ENCODE peak calls at places on chromosomes 16 and 17, in five cellular contexts. J is H9, X is mesenchymal stem cell, N is IMR-90, C is H1. I is an unnamed sample.

GRCh38 chr17:80804466-80804865 is 187.2 kb upstream of the CHMP6 start:
- DNase-seq in N (no peak), C (no peak), J (peak), X (no peak), I (no peak)

GRCh38 chr16:88772871-88773811 is 11.9 kb downstream of the PIEZO1 start:
- DNase-seq in C (no peak), X (peak), J (no peak), N (peak), I (no peak)

GRCh38 chr16:26511463-26511862 is 555.3 kb upstream of the C16orf82 start:
- DNase-seq in N (no peak), J (no peak), C (no peak), X (no peak), I (no peak)

GRCh38 chr17:39555368-39555767 is 52.4 kb downstream of the NEUROD2 start:
- DNase-seq in C (no peak), N (no peak), J (no peak), X (no peak), I (no peak)

GRCh38 chr16:76535-77272 is 1.3 kb upstream of the MPG start:
- DNase-seq in J (no peak), X (peak), N (peak), C (no peak), I (no peak)

GRCh38 chr17:12591336-12591735 is 74.4 kb upstream of the MYOCD start:
- DNase-seq in J (peak), X (peak), N (peak), C (no peak), I (no peak)

GRCh38 chr17:42692489-42692888 is 10.2 kb downstream of the CNTNAP1 start:
- DNase-seq in N (no peak), J (no peak), X (no peak), C (no peak), I (no peak)

GRCh38 chr16:31215287-31216115 is 1.4 kb downstream of the PYDC1 start:
- DNase-seq in C (peak), N (peak), J (peak), X (peak), I (peak)

GRCh38 chr16:78395035-78395434 is 295.6 kb downstream of the WWOX start:
- DNase-seq in C (no peak), X (no peak), J (no peak), N (no peak), I (no peak)

GRCh38 chr17:41652461-41652960 is 28.1 kb upstream of the KRT17 start:
- DNase-seq in X (no peak), J (no peak), C (no peak), N (no peak), I (no peak)

GRCh38 chr16:66703359-66704215 is 7.0 kb upstream of the CMTM4 start:
- DNase-seq in J (no peak), N (no peak), X (peak), C (no peak), I (no peak)

GRCh38 chr17:81710514-81711308 is 1.4 kb upstream of the SLC25A10 start:
- DNase-seq in X (peak), N (no peak), C (peak), J (no peak), I (no peak)

GRCh38 chr17:14228903-14229302 is 7.8 kb downstream of the CDRT15 start:
- DNase-seq in J (no peak), X (peak), C (no peak), N (peak), I (no peak)

GRCh38 chr16:6969594-6969993 is 363.1 kb upstream of the RBFOX1 start:
- DNase-seq in C (peak), X (no peak), N (no peak), J (peak), I (no peak)

GRCh38 chr16:22353188-22353919 is 21.1 kb downstream of the CDR2 start:
- DNase-seq in J (no peak), N (peak), X (peak), C (no peak), I (no peak)

GRCh38 chr16:83117810-83118209 is 491.0 kb downstream of the CDH13 start:
- DNase-seq in J (no peak), C (no peak), X (no peak), N (no peak), I (no peak)

GRCh38 chr17:76241776-76242175 is 1.5 kb upstream of the RNF157 start:
- DNase-seq in J (no peak), X (no peak), C (no peak), N (no peak), I (no peak)

GRCh38 chr17:74748279-74748528 is 224 bp upstream of the NHERF1 start:
- DNase-seq in C (no peak), X (no peak), N (no peak), J (peak), I (no peak)

GRCh38 chr17:78921437-78921971 is 3.7 kb downstream of the TIMP2 start:
- DNase-seq in N (no peak), C (no peak), X (no peak), J (no peak), I (no peak)

GRCh38 chr17:17227608-17228520 is 9.1 kb downstream of the FLCN start:
- DNase-seq in J (no peak), C (no peak), N (no peak), X (no peak), I (no peak)

GRCh38 chr17:81218459-81218858 is 4.3 kb downstream of the CEP131 start:
- DNase-seq in J (no peak), C (no peak), N (no peak), X (no peak), I (no peak)

GRCh38 chr17:7587420-7587786 is 2.5 kb downstream of the SOX15 start:
- DNase-seq in C (no peak), X (peak), N (peak), J (no peak), I (no peak)

GRCh38 chr17:3984719-3985444 is 20.6 kb upstream of the ATP2A3 start:
- DNase-seq in J (no peak), N (no peak), X (no peak), C (no peak), I (no peak)

GRCh38 chr17:3693099-3693498 is 2.9 kb downstream of the P2RX5 start:
- DNase-seq in C (no peak), X (no peak), J (no peak), N (no peak), I (no peak)

GRCh38 chr17:61729690-61730268 is 133.5 kb downstream of the BRIP1 start:
- DNase-seq in N (peak), J (no peak), X (peak), C (no peak), I (no peak)

GRCh38 chr17:15231851-15232516 is 33.1 kb downstream of the PMP22 start:
- DNase-seq in N (no peak), J (no peak), X (no peak), C (no peak), I (no peak)

GRCh38 chr17:40032322-40033320 is 17.4 kb downstream of the CSF3 start:
- DNase-seq in C (no peak), X (no peak), J (no peak), N (no peak), I (no peak)

GRCh38 chr16:61042736-61043135 is 993.5 kb downstream of the CDH8 start:
- DNase-seq in X (no peak), C (no peak), N (no peak), J (peak), I (peak)

GRCh38 chr17:7903154-7904103 is 12.7 kb downstream of the RNF227 start:
- DNase-seq in X (no peak), J (peak), C (no peak), N (no peak), I (no peak)

GRCh38 chr17:82332669-82333278 is 792 bp downstream of the SECTM1 start:
- DNase-seq in N (peak), C (no peak), X (peak), J (peak), I (no peak)

GRCh38 chr16:89841275-89841674 is 13.0 kb downstream of the SPIRE2 start:
- DNase-seq in N (no peak), J (no peak), C (no peak), X (no peak), I (no peak)

GRCh38 chr17:39813631-39814030 is 50.5 kb downstream of the IKZF3 start:
- DNase-seq in X (no peak), C (no peak), N (no peak), J (no peak), I (no peak)

GRCh38 chr16:57852189-57852588 is 49.9 kb upstream of the KIFC3 start:
- DNase-seq in C (no peak), X (no peak), N (no peak), J (no peak), I (no peak)
- H2AFZ ChIP-seq in C (no peak), X (no peak), N (no peak), J (no peak), I (no peak)

DNA sequence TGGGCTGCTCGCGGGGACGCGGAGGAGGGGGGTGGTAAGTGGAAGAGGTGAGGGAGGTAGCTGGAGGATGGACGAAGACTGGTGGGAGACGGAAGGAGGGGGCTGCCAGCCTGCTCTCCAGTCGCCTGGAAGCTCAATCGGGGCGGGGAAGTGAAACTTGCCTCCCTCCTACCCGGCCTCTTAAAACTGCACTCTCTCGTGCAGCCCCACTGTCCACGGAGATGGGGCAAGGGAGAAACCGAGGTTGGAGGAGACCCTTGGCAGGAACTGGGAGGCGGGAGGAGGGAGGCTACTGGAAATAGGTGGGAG is 1.1 kb downstream of the SOX9 start:
- DNase-seq in N (peak), J (no peak), X (peak), C (no peak), I (no peak)
- H3K18ac ChIP-seq in N (peak), J (no peak), X (peak), C (peak), I (peak)

DNA sequence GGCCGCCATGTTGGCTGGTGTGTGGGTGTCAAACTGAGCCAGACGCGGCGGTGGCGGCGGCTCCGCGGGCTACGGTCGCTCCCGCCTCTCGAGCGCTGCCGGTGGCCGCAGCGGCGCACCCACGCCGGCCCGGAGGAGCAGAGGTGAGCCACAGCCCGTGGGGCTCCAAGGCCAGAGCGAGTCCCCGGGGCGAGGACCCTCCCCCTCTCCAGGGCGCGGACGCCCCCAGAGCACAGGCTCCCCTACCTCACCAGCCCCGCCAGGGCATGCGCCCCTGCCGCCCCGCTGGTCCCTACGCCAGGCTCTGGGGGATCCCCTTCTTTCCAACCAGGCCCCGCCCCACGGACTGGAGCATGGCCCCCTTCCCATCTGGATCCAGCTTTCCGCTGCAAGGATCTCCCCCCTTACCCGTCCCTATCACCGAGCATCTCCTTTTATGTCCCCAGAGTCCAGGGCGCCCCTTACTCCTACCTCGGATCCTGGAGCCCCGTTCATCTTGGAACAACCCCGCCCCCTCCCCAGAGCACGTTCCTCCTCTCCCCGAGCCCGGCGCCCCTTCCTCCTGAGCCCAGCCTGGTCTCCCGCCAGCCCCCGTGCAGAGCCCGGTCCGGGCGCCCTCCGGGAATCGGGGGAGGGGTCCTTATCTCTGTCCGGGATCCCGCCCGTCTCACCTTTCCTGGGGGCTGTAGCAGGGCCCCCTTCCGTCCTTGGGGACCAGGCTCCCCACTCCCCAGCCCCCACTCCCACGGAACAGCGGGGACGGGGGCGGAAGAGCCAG is 412 bp downstream of the EPN2 start:
- DNase-seq in N (no peak), C (peak), X (peak), J (peak), I (peak)
- H2AFZ ChIP-seq in N (peak), C (no peak), X (peak), J (no peak), I (peak)

GRCh38 chr16:13171313-13171712 is 269.9 kb downstream of the SHISA9 start:
- DNase-seq in C (no peak), X (no peak), J (peak), N (no peak), I (peak)
- H3K18ac ChIP-seq in C (no peak), X (no peak), J (no peak), N (no peak), I (no peak)

GRCh38 chr17:66654764-66655163 is 180.2 kb upstream of the CACNG5 start:
- DNase-seq in C (no peak), N (no peak), J (no peak), X (no peak), I (no peak)
- H2AFZ ChIP-seq in C (no peak), N (no peak), J (no peak), X (no peak), I (no peak)

DNA sequence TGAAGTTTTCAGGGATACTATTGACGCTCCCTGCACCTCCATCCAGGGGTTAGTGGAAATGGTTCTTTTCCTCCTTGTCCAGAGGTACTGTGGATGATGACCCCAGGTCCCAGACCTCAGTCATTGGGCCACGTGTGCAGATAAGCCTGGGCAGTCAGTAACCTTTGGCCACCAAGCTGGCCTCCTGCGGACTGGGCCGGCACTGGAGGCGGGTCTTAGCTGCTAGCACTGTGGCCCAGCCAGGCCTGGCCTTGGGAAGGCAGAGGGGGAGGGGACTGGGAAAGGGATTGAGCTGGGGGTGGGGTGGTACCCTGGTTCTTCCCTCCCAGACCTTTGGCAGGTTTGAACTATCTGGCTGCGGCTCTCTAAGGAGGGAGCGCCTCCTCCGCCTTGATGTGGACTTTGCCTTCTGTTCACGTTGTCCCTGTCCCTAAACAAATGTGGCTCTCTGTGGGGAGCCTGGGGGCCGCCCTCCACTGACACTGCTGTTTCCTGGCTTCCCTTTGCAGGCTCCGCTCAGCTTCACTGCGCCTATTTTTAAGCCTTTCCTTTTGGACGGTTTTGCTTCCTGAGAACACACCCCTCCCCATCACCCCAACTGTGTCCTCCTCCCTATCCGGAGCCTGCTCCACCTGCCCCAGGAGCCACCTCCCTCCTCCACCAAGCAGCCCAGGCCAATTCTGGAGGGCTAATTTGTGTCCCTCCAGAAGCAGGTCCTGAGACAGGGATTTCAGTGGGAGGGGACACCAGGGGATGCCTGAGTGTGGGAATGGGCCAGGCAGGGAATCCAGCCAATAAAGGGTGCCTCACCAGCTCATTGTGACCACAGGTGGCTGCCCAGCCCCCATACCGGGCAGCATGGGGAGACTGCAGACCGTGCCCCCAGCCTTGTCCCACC is 251.9 kb downstream of the SEC14L1 start:
- DNase-seq in J (peak), N (no peak), X (no peak), C (peak), I (no peak)
- H3K18ac ChIP-seq in J (no peak), N (peak), X (peak), C (peak), I (peak)

GRCh38 chr17:49146620-49147306 is 14.2 kb downstream of the B4GALNT2 start:
- DNase-seq in N (peak), C (no peak), X (peak), J (no peak), I (no peak)
- H2AFZ ChIP-seq in N (no peak), C (no peak), X (no peak), J (no peak), I (no peak)

GRCh38 chr16:85888405-85889331 is 10.3 kb upstream of the IRF8 start:
- DNase-seq in X (peak), J (peak), C (no peak), N (peak), I (no peak)

GRCh38 chr16:85897384-85897783 is 1.6 kb upstream of the IRF8 start:
- DNase-seq in N (no peak), C (no peak), X (no peak), J (no peak), I (no peak)

GRCh38 chr16:85894266-85894665 is 4.7 kb upstream of the IRF8 start:
- DNase-seq in J (peak), C (no peak), N (no peak), X (no peak), I (no peak)

GRCh38 chr16:85891033-85891775 is 7.8 kb upstream of the IRF8 start:
- DNase-seq in J (no peak), N (peak), C (no peak), X (no peak), I (no peak)

GRCh38 chr16:85891776-85892166 is 7.2 kb upstream of the IRF8 start:
- DNase-seq in X (no peak), C (no peak), N (no peak), J (no peak), I (no peak)
- H3K18ac ChIP-seq in X (no peak), C (no peak), N (no peak), J (no peak), I (no peak)

DNA sequence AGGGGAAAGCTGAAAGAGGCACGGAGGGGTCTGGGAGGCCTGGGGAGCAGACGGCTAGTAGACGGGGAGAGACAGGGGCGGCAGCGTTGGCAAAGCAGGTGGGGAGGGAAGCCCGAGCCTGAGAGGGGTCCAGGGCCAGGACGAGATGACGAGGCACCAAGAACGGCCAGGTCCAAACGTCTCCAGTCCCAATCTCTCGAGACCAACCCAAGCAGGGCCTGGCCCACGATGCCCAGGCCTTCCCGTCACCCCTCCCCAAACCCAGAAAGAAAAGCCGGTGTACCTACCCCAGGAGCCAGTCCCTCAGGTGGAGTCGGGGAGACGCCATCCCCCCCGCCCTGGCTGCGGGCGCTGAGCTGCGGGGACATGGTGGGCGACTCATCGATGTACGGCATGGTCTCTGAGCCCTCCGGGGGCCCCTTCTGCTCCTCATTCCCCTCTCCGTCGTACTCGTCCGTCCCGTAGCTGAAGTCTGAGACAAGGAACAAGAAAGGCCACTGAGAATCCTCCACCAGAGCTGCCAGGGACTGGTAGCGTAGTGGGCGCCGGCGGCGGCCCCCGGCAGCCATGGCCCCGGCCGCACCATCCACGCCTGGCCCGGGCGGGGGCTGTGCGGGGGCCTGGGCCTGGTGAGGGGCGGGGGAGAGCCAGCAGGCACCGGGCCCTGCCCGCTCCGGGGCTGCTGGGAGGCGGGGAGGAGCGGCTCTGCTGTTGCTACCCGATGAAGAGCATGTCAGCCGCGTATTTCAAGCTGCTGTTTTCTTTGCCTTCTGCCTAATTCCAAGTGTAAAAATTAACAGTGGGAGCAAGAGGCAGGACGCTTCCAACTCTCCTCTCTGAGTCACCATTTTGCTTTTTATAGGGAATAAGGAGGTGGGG is 54.6 kb downstream of the ABR start:
- DNase-seq in C (no peak), N (no peak), X (no peak), J (no peak), I (no peak)
- H2AFZ ChIP-seq in C (no peak), N (no peak), X (no peak), J (no peak), I (no peak)

DNA sequence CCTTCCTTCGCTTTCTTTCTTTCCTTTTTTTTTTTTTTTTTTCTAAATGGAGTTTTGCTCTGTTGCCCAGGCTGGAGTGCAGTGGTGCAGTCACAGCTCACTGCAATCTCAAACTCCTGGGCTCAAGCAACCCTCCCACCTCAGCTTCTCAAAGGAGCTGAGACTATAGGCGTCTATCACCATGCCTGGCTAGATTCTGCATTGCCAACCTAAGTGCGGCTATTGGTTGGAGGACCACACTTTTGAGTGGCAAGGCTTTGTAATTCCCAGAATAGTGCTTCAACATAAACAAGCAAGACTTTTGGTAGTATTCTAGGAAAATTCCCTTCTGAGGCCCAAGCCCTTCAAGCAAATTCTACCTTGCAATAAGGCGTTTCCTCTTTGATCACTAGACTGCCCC is 107.8 kb downstream of the YPEL2 start:
- DNase-seq in J (no peak), C (no peak), X (no peak), N (no peak), I (no peak)
- H3K18ac ChIP-seq in J (no peak), C (no peak), X (no peak), N (no peak), I (no peak)